ENCODE peak calls at places on chromosomes 7 and 10, in five cellular contexts. F is A549; B is CD8-positive, alpha-beta memory T cell; O is foreskin fibroblast; U is HepG2. Z is an unnamed sample.

GRCh38 chr10:71444284-71445054 is 47.7 kb downstream of the CDH23 start:
- DNase-seq in F (no peak), U (no peak), O (no peak), B (no peak), Z (no peak)

GRCh38 chr10:49756031-49756430 is 6.1 kb downstream of the OGDHL start:
- DNase-seq in F (no peak), O (no peak), U (no peak), B (no peak), Z (no peak)

GRCh38 chr10:97549587-97550322 is 22.8 kb upstream of the ANKRD2 start:
- DNase-seq in F (no peak), O (no peak), B (no peak), U (peak; percentile 29), Z (peak; percentile 90)

GRCh38 chr7:64581391-64581790 is 18.5 kb upstream of the ZNF680 start:
- DNase-seq in U (no peak), F (no peak), O (no peak), B (no peak), Z (no peak)

GRCh38 chr7:78175330-78175729 is 376.8 kb downstream of the PHTF2 start:
- DNase-seq in U (no peak), F (no peak), O (no peak), B (no peak), Z (no peak)

GRCh38 chr7:17971392-17971791 is 31.1 kb upstream of the SNX13 start:
- DNase-seq in O (no peak), F (no peak), U (no peak), B (no peak), Z (no peak)

GRCh38 chr10:104881740-104882139 is 240.7 kb downstream of the SORCS3 start:
- DNase-seq in F (no peak), U (no peak), O (no peak), B (no peak), Z (no peak)

GRCh38 chr10:86311176-86311575 is 55.4 kb downstream of the GRID1 start:
- DNase-seq in O (no peak), B (no peak), U (no peak), F (no peak), Z (no peak)

GRCh38 chr7:30929686-30930085 is 18.0 kb downstream of the AQP1 start:
- DNase-seq in B (no peak), F (no peak), O (no peak), U (no peak), Z (no peak)

GRCh38 chr7:30688718-30689221 is 6.5 kb upstream of the CRHR2 start:
- DNase-seq in F (peak; percentile 16), O (no peak), U (no peak), B (no peak), Z (no peak)

GRCh38 chr10:52740155-52740549 is 32.4 kb downstream of the MBL2 start:
- DNase-seq in O (no peak), F (no peak), U (no peak), B (no peak), Z (no peak)

GRCh38 chr10:63128443-63128842 is 4.7 kb upstream of the NRBF2 start:
- DNase-seq in U (no peak), F (no peak), O (no peak), B (no peak), Z (no peak)

GRCh38 chr10:114023198-114023597 is 20.5 kb upstream of the ADRB1 start:
- DNase-seq in U (no peak), B (no peak), O (no peak), F (no peak), Z (no peak)

GRCh38 chr7:127819975-127820778 is 168.2 kb downstream of the SND1 start:
- DNase-seq in F (no peak), B (no peak), U (peak; percentile 84), O (peak; percentile 48), Z (peak; percentile 11)

GRCh38 chr10:75000748-75001321 is 110.6 kb upstream of the SAMD8 start:
- DNase-seq in B (no peak), U (no peak), O (no peak), F (no peak), Z (peak; percentile 10)

GRCh38 chr10:22853906-22854447 is 73.9 kb upstream of the ARMC3 start:
- DNase-seq in O (no peak), B (no peak), F (no peak), U (no peak), Z (peak; percentile 61)

GRCh38 chr10:13703101-13703818 is 116.5 kb downstream of the PRPF18 start:
- DNase-seq in F (no peak), U (no peak), O (no peak), B (no peak), Z (no peak)

DNA sequence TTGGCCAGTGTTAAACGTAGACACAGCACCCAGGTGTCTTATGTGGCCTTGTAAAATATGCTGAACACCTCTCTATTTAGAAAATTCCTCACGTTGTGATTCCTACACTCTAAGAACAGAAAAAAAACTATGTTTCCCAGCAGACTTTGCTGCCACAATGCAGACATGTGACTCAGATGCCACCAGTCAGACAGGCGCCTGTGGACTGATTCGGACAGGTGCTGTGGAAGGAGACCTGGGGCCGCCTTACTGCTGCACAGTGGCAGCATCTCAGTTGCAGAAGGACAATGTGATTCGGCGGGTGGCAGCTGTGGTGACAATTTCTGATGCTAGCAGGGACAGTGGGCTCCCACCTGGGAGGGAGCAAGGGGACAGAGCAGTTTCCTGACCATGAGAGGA is 88.8 kb downstream of the C10orf90 start:
- DNase-seq in O (no peak), U (no peak), B (no peak), F (no peak), Z (no peak)
- H3K4me3 ChIP-seq in O (no peak overlapping the region), U (no peak overlapping the region), B (no peak overlapping the region), F (no peak overlapping the region), Z (no peak overlapping the region)

GRCh38 chr7:130708766-130709165 is 22.4 kb upstream of the TSGA13 start:
- DNase-seq in B (no peak), U (no peak), O (no peak), F (no peak), Z (no peak)

GRCh38 chr7:130708001-130708400 is 21.7 kb upstream of the TSGA13 start:
- DNase-seq in B (no peak), F (no peak), U (no peak), O (no peak), Z (no peak)

GRCh38 chr7:130712416-130712815 is 21.6 kb downstream of the KLF14 start:
- DNase-seq in U (no peak), O (no peak), B (no peak), F (no peak), Z (no peak)
- H3K4me3 ChIP-seq in U (no peak overlapping the region), O (no peak overlapping the region), B (no peak overlapping the region), F (no peak overlapping the region), Z (no peak overlapping the region)

GRCh38 chr7:90256778-90257177 is 11.8 kb downstream of the CFAP69 start:
- DNase-seq in F (no peak), B (no peak), U (no peak), O (no peak), Z (no peak)
- H3K4me3 ChIP-seq in F (no peak overlapping the region), B (no peak overlapping the region), U (no peak overlapping the region), O (no peak overlapping the region), Z (no peak overlapping the region)

GRCh38 chr10:128540806-128541739 is 414.9 kb upstream of the MKI67 start:
- DNase-seq in F (no peak), B (no peak), U (no peak), O (no peak), Z (no peak)
- H3K4me3 ChIP-seq in F (no peak overlapping the region), B (no peak overlapping the region), U (no peak overlapping the region), O (no peak overlapping the region), Z (no peak overlapping the region)

GRCh38 chr10:79266092-79266491 is 81.2 kb upstream of the PPIF start:
- DNase-seq in F (no peak), B (no peak), O (no peak), U (no peak), Z (peak; percentile 33)

GRCh38 chr10:79264942-79265341 is 82.3 kb upstream of the PPIF start:
- DNase-seq in O (no peak), B (no peak), F (no peak), U (no peak), Z (peak; percentile 97)

GRCh38 chr10:79268100-79268670 is 79.1 kb upstream of the PPIF start:
- DNase-seq in F (no peak), B (no peak), U (no peak), O (peak; percentile 57), Z (peak; percentile 44)

GRCh38 chr10:79267449-79267848 is 79.8 kb upstream of the PPIF start:
- DNase-seq in F (no peak), O (no peak), U (no peak), B (no peak), Z (no peak)

DNA sequence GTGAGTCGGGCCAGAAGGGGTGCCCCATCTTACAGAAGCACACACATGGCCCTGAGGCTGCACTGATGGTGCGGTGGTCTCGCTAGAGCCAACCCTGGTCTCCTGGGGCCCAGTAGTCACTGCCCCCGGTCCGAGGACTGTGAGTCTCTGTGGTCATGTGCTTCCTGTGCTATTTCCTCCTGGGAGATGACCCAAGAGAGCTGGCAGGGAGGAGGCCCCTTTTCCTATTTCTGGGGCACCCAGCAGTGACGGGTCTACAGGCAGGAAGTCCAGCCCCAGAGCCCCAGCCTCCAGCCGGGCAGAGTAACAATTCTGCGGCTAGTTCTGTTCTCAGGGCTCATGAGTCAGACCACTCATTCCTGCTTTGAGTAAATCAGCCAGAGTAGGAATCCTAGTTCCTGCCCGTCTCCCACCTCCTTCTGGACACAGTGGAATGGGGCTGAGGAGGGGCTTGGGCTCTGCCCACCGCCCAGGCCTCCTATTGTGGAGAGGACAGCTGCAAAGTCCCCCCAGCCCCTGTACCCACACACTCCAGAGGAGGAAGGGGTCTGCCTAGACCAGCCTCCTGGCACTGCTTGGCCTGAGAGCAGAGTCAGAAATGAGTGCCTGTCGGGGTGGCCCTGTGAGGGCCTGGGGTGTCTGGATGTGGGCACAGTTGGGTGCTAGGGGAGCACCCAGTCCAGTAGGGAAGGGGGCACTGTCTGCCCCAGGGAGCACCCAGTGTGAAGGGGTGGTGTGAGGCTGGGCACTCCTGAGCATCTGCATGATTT is 80.5 kb upstream of the PPIF start:
- DNase-seq in O (peak; percentile 95), B (no peak), F (no peak), U (no peak), Z (peak; percentile 71)
- H3K4me3 ChIP-seq in O (no peak overlapping the region), B (no peak overlapping the region), F (no peak overlapping the region), U (no peak overlapping the region), Z (no peak overlapping the region)

DNA sequence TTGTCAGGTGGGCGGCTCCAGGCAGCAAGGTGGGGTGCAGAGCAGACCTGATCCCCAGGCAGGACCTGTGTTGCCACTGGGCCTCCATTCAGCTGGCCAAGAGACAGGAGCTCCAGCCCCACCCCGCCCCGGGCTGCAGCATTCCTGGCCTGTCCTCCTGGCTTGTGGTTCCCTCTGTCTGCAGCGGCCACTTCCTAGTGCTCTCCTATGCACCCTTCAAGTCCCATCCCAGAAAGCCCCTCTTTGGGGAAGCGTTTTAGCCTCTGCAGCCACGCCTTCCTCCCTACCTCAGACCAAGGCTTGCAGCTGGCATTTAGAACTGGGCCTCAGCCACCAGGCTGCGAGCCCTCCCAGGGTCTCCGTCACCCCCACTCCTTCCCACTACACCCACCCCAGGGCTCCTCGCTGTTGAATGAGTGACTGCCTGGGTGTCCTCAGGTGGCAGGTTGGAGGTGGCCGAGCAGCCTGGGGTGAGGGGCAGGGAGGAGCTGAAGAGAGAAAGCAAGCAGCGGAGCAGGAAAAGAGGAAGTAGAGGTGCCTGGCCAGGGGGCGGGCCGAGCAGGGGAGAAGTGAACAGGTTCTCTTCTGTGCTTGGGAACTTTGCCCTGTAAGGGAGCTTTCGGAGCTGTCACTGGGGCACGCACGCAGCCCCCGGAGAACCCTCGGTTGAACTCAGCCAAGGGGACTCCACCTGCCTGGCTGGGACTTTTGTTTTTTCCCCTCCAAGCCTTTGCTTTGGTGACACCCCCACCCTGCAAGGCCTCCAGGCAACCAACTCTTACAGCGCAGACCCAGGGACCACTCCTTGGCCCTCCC is 109.1 kb upstream of the TNRC18 start:
- DNase-seq in U (peak; percentile 66), B (peak; percentile 38), O (no peak), F (peak; percentile 45), Z (no peak)
- H3K4me3 ChIP-seq in U (peak overlapping the region; percentile 82), B (peak overlapping the region; percentile 97), O (no peak overlapping the region), F (no peak overlapping the region), Z (no peak overlapping the region)

Z was measured in mammary epithelial cell.